ENCODE peak calls at places on chromosome 1, in eight cellular contexts. G is posterior vena cava, T is MV-4-11, P is hepatocyte, F is LoVo, W is dorsolateral prefrontal cortex, X is heart left ventricle, Q is anterior cingulate cortex. I is an unnamed sample.
A peak's percentile ranks its signal among the peaks of the same experiment; 100 is the strongest.

GRCh38 chr1:198556969-198557368 is 16.5 kb upstream of the ATP6V1G3 start:
- DNase-seq in G (no peak), T (peak; percentile 98), P (no peak), F (no peak), W (no peak), X (no peak), Q (no peak), I (peak; percentile 32)

GRCh38 chr1:236568285-236568894 is 35.9 kb downstream of the HEATR1 start:
- DNase-seq in G (no peak), T (no peak), P (no peak), F (peak; percentile 26), W (no peak), X (no peak), Q (no peak), I (no peak)

GRCh38 chr1:212512731-212513559 is 80.2 kb downstream of the NENF start:
- DNase-seq in G (no peak), T (no peak), P (no peak), F (peak; percentile 61), W (no peak), X (no peak), Q (no peak), I (no peak)

GRCh38 chr1:209150114-209150513 is 433.4 kb upstream of the CAMK1G start:
- DNase-seq in G (no peak), T (peak; percentile 42), P (peak; percentile 81), F (peak; percentile 31), W (no peak), X (no peak), Q (no peak), I (no peak)

GRCh38 chr1:234543442-234544093 is 64.6 kb upstream of the TARBP1 start:
- DNase-seq in G (no peak), T (no peak), P (no peak), F (no peak), W (no peak), X (peak; percentile 85), Q (peak; percentile 39), I (no peak)

GRCh38 chr1:61448934-61449368 is 276.0 kb downstream of the TM2D1 start:
- DNase-seq in G (peak; percentile 91), T (no peak), P (no peak), F (no peak), W (no peak), X (peak; percentile 85), Q (no peak), I (no peak)

GRCh38 chr1:211734791-211735190 is 59.4 kb upstream of the NEK2 start:
- DNase-seq in G (no peak), T (no peak), P (no peak), F (no peak), W (no peak), X (no peak), Q (no peak), I (no peak)

GRCh38 chr1:203322480-203323179 is 17.3 kb downstream of the BTG2 start:
- DNase-seq in G (no peak), T (no peak), P (no peak), F (no peak), W (no peak), X (peak; percentile 55), Q (no peak), I (no peak)

GRCh38 chr1:230587056-230587455 is 55.2 kb upstream of the COG2 start:
- DNase-seq in G (no peak), T (no peak), P (no peak), F (no peak), W (no peak), X (no peak), Q (no peak), I (no peak)

GRCh38 chr1:172742599-172743500 is 83.9 kb downstream of the FASLG start:
- DNase-seq in G (no peak), T (peak; percentile 24), P (peak; percentile 56), F (peak; percentile 61), W (no peak), X (no peak), Q (no peak), I (no peak)

GRCh38 chr1:46187106-46187869 is 10.9 kb downstream of the POMGNT1 start:
- DNase-seq in G (no peak), T (no peak), P (peak; percentile 47), F (peak; percentile 38), W (no peak), X (no peak), Q (no peak), I (no peak)

GRCh38 chr1:45356186-45356585 is 15.9 kb upstream of the MUTYH start:
- DNase-seq in G (no peak), T (no peak), P (peak; percentile 24), F (no peak), W (no peak), X (no peak), Q (no peak), I (no peak)

GRCh38 chr1:233735847-233736246 is 121.9 kb downstream of the KCNK1 start:
- DNase-seq in G (no peak), T (no peak), P (no peak), F (no peak), W (no peak), X (no peak), Q (no peak), I (no peak)

GRCh38 chr1:238409191-238409846 is 518.6 kb upstream of the ZP4 start:
- DNase-seq in G (no peak), T (peak; percentile 83), P (no peak), F (no peak), W (no peak), X (no peak), Q (no peak), I (no peak)

GRCh38 chr1:65477414-65478378 is 57.2 kb downstream of the LEPR start:
- DNase-seq in G (no peak), T (no peak), P (no peak), F (no peak), W (no peak), X (no peak), Q (no peak), I (no peak)

GRCh38 chr1:198158766-198159589 is 2.2 kb downstream of the NEK7 start:
- DNase-seq in G (peak; percentile 97), T (peak; percentile 84), P (peak; percentile 95), F (peak; percentile 89), W (peak; percentile 94), X (peak; percentile 92), Q (peak; percentile 85), I (peak; percentile 96)

GRCh38 chr1:77322061-77322900 is 40.5 kb downstream of the AK5 start:
- DNase-seq in G (no peak), T (no peak), P (peak; percentile 55), F (peak; percentile 51), W (no peak), X (no peak), Q (no peak), I (no peak)

GRCh38 chr1:32883338-32883737 is 3.0 kb upstream of the HPCA start:
- DNase-seq in G (no peak), T (no peak), P (no peak), F (no peak), W (no peak), X (no peak), Q (no peak), I (no peak)

I was measured in Ammon's horn.